ENCODE peak calls at places on chromosomes 2 and 18, in five cellular contexts. C is mesendoderm, R is thoracic aorta, N is spleen, E is prostate gland. T is an unnamed sample.

GRCh38 chr2:102122115-102122514 is 20.4 kb upstream of the IL1R1 start:
- DNase-seq in E (no peak), N (no peak), C (no peak), R (no peak), T (no peak)

GRCh38 chr2:139867601-139868226 is 1087.5 kb upstream of the NXPH2 start:
- DNase-seq in E (no peak), R (no peak), N (no peak), C (peak; percentile 13), T (no peak)

GRCh38 chr18:59388817-59389216 is 29.8 kb upstream of the LMAN1 start:
- DNase-seq in N (no peak), E (no peak), R (no peak), C (no peak), T (no peak)

GRCh38 chr18:62300359-62300963 is 24.6 kb upstream of the TNFRSF11A start:
- DNase-seq in N (no peak), E (no peak), R (no peak), C (no peak), T (no peak)

GRCh38 chr2:173749315-173749714 is 215.9 kb downstream of the SP3 start:
- DNase-seq in C (no peak), E (no peak), R (no peak), N (no peak), T (no peak)

GRCh38 chr18:42105382-42105781 is 150.3 kb downstream of the PIK3C3 start:
- DNase-seq in R (no peak), C (no peak), N (no peak), E (no peak), T (no peak)

GRCh38 chr2:135245055-135245454 is 193.0 kb downstream of the RAB3GAP1 start:
- DNase-seq in R (no peak), E (no peak), N (no peak), C (peak; percentile 78), T (no peak)

GRCh38 chr2:191041418-191042161 is 27.6 kb upstream of the STAT1 start:
- DNase-seq in E (no peak), N (no peak), C (peak; percentile 87), R (no peak), T (peak; percentile 42)

GRCh38 chr18:25604231-25604908 is 252.4 kb upstream of the ZNF521 start:
- DNase-seq in R (no peak), N (no peak), E (no peak), C (no peak), T (no peak)

GRCh38 chr2:98637401-98638144 is 29.2 kb downstream of the UNC50 start:
- DNase-seq in R (no peak), E (no peak), C (no peak), N (no peak), T (no peak)

GRCh38 chr18:56748698-56749268 is 97.6 kb downstream of the WDR7 start:
- DNase-seq in N (no peak), C (peak; percentile 31), R (no peak), E (no peak), T (no peak)

DNA sequence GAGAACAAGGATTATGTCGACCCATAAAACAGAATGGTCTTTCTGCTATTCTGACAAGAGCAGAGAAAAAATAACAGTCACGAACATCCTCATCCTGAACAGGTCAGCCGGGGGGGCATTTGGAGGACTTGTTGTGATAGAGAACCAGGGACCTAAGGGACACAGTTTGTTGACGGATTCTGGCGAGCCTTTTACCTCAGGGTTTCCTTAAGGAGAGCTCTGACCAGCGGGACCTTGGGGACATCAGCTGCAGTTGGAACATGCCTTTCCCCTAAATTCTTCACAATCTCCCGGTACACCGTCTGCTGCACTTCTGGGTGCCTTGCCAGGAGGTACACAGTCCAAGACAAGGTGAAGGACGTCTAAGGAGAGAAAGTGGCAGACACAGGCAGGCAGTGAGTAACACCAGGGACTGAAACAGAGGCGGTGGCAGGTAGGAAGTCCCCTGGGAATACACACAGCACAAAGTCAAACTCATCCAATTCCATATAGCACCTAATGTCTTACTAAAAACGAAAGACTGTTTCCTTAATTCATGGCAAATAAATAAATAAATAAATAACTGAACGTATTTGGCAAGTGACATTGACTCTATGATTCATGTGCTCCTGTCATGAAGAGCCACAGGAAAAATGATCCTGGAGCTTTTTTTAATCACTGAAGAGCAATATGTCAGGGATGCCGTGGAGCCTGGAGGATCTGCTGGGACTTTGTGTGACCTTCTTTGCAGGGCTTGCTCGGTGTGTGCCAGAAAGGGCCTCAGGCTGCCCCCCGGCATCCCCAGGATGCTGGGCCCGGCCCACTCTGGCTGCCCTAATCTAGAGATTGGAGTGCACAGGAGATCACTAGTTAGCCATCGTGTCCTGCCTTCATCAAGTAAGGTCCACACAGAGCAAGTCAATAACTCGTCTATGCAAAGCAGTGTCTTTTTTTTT is 24.7 kb downstream of the CYP27C1 start:
- DNase-seq in R (no peak), E (no peak), N (peak; percentile 47), C (no peak), T (no peak)
- H3K4me3 ChIP-seq in R (no peak overlapping the region), E (no peak overlapping the region), N (no peak overlapping the region), C (no peak overlapping the region), T (no peak overlapping the region)

DNA sequence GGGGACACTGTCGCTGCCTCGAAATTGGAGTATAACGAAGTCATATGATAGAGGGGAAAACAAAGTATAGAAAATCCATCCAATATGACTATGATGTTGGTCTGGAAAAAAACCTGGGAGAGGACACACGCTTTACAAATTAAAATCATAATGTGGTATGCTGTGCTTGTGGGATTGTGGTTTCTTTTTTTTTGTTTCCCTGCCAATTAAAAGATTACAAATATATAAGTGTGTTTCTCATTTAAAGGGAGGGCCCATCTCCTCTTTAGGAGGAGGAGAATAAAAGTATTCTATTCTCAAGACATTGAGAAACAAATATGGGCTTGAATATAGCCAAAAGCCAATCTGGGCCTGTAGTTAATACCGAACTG is 86.6 kb downstream of the EPHA4 start:
- DNase-seq in N (no peak), R (no peak), E (no peak), C (no peak), T (no peak)
- H3K4me1 ChIP-seq in N (no peaks in the 10 kb centered on the region), R (no peaks in the 10 kb centered on the region), E (no peaks in the 10 kb centered on the region), C (no peaks in the 10 kb centered on the region), T (no peaks in the 10 kb centered on the region)

GRCh38 chr2:234699456-234699855 is 202.6 kb upstream of the ARL4C start:
- DNase-seq in N (no peak), R (no peak), C (no peak), E (no peak), T (no peak)

GRCh38 chr2:234703258-234703657 is 206.4 kb upstream of the ARL4C start:
- DNase-seq in E (no peak), R (no peak), C (no peak), N (no peak), T (no peak)

GRCh38 chr2:234701421-234701820 is 204.5 kb upstream of the ARL4C start:
- DNase-seq in N (no peak), C (no peak), E (no peak), R (no peak), T (no peak)

GRCh38 chr2:234702731-234703225 is 205.9 kb upstream of the ARL4C start:
- DNase-seq in C (no peak), E (no peak), R (no peak), N (no peak), T (no peak)

GRCh38 chr2:234701841-234702240 is 205.0 kb upstream of the ARL4C start:
- DNase-seq in R (no peak), E (no peak), C (no peak), N (no peak), T (no peak)
- H3K27ac ChIP-seq in R (no peak overlapping the region), E (no peak overlapping the region), C (no peak overlapping the region), N (no peak overlapping the region), T (no peak overlapping the region)

GRCh38 chr2:112834379-112835014 is 2.1 kb downstream of the IL1B start:
- DNase-seq in N (no peak), C (no peak), R (no peak), E (no peak), T (peak; percentile 95)
- H3K4me3 ChIP-seq in N (peak overlapping the region; percentile 33), C (no peak overlapping the region), R (no peak overlapping the region), E (no peak overlapping the region), T (no peak overlapping the region)